ENCODE peak calls at places on chromosomes 4 and X, in ten cellular contexts. H is AG20443; V is stimulated activated CD8-positive, alpha-beta memory T cell treated with anti-CD3 and anti-CD28 coated beads, Interleukin-12 subunit alpha, Interleukin-12 subunit beta, amount 100 ng/mL, for 1 hour; D is progenitor cell of endocrine pancreas; M is kidney tubule cell; S is CD8-positive, alpha-beta memory T cell; L is brain microvascular endothelial cell; J is mesendoderm; Y is endothelial cell; W is AG09319. U is an unnamed sample.

GRCh38 chr4:15836362-15836761 is 58.2 kb downstream of the CD38 start:
- DNase-seq in D (no peak), Y (no peak), V (no peak), W (no peak), H (no peak), M (peak; percentile 89), J (peak; percentile 33), S (no peak), L (no peak), U (no peak)

GRCh38 chr4:56871357-56871993 is 36.2 kb upstream of the REST start:
- DNase-seq in H (peak; percentile 27), W (peak; percentile 45), J (peak; percentile 62), Y (peak; percentile 8), S (peak; percentile 2), D (no peak), V (no peak), L (no peak), M (no peak), U (peak; percentile 39)

GRCh38 chr4:2823301-2823670 is 20.4 kb upstream of the ADD1 start:
- DNase-seq in J (no peak), Y (no peak), S (no peak), H (no peak), L (no peak), D (no peak), W (no peak), V (no peak), M (no peak), U (no peak)

GRCh38 chr4:154559141-154559841 is 3.5 kb upstream of the FGB start:
- DNase-seq in W (no peak), L (peak; percentile 75), J (peak; percentile 78), Y (peak; percentile 43), D (no peak), V (no peak), M (peak; percentile 67), H (peak; percentile 53), S (no peak), U (peak; percentile 25)

GRCh38 chrX:155094468-155095061 is 23.3 kb downstream of the BRCC3 start:
- DNase-seq in S (peak; percentile 50), V (no peak), M (peak; percentile 30), D (no peak), J (peak; percentile 19), H (peak; percentile 10), Y (peak; percentile 5), W (no peak), L (peak; percentile 6), U (no peak)

GRCh38 chr4:24105183-24106039 is 215.6 kb upstream of the PPARGC1A start:
- DNase-seq in S (no peak), M (peak; percentile 55), W (peak; percentile 84), Y (no peak), D (no peak), L (peak; percentile 91), J (peak; percentile 13), H (peak; percentile 92), V (no peak), U (no peak)

GRCh38 chr4:84579410-84579791 is 3.5 kb upstream of the CDS1 start:
- DNase-seq in D (no peak), V (no peak), H (no peak), J (peak; percentile 93), W (no peak), M (peak; percentile 88), S (no peak), Y (no peak), L (no peak), U (no peak)

GRCh38 chr4:88244821-88245579 is 39.4 kb downstream of the PPM1K start:
- DNase-seq in M (peak; percentile 32), Y (no peak), V (no peak), D (no peak), S (peak; percentile 49), J (no peak), W (no peak), H (no peak), L (no peak), U (no peak)

GRCh38 chr4:173547889-173548288 is 17.9 kb upstream of the HAND2 start:
- DNase-seq in J (no peak), M (no peak), L (no peak), S (no peak), H (no peak), W (no peak), Y (no peak), V (no peak), D (no peak), U (peak; percentile 84)

GRCh38 chr4:9792381-9792780 is 10.9 kb downstream of the DRD5 start:
- DNase-seq in Y (no peak), J (no peak), V (no peak), D (no peak), W (no peak), M (no peak), L (no peak), H (no peak), S (no peak), U (no peak)

GRCh38 chr4:57037982-57038604 is 59.4 kb downstream of the POLR2B start:
- DNase-seq in V (no peak), Y (peak; percentile 84), W (no peak), L (no peak), D (peak; percentile 66), H (peak; percentile 57), S (no peak), M (peak; percentile 66), J (peak; percentile 75), U (no peak)

U was measured in MV-4-11.